ENCODE peak calls at places on chromosomes 13 and 19, in six cellular contexts. R, P, J, O, C and E are unnamed samples.

GRCh38 chr19:35437152-35437951 is 10.7 kb upstream of the FFAR2 start:
- DNase-seq in P (no peak), R (no peak), J (no peak), C (peak; percentile 30), O (peak; percentile 73), E (no peak)

GRCh38 chr13:36778083-36778671 is 40.8 kb upstream of the RFXAP start:
- DNase-seq in C (no peak), P (no peak), O (no peak), J (peak; percentile 20), R (no peak), E (no peak)

GRCh38 chr19:11693505-11694499 is 44.9 kb downstream of the ZNF823 start:
- DNase-seq in O (no peak), P (no peak), J (no peak), C (no peak), R (no peak), E (no peak)

GRCh38 chr13:94657167-94657566 is 55.2 kb downstream of the SOX21 start:
- DNase-seq in C (no peak), O (no peak), J (no peak), R (no peak), P (no peak), E (no peak)

GRCh38 chr19:56310462-56310861 is 4.2 kb downstream of the ZSCAN5A start:
- DNase-seq in J (no peak), R (no peak), O (no peak), C (no peak), P (no peak), E (no peak)

GRCh38 chr13:40585911-40586471 is 80.5 kb downstream of the FOXO1 start:
- DNase-seq in P (no peak), C (no peak), R (no peak), O (no peak), J (no peak), E (no peak)

GRCh38 chr13:22014469-22014868 is 343.6 kb downstream of the FGF9 start:
- DNase-seq in O (peak; percentile 5), R (no peak), C (no peak), J (no peak), P (no peak), E (no peak)

GRCh38 chr13:35771898-35772297 is 295.4 kb upstream of the MAB21L1 start:
- DNase-seq in O (no peak), P (no peak), J (no peak), C (no peak), R (no peak), E (no peak)

GRCh38 chr13:87671031-87671823 is at the start of gene SLITRK5:
- DNase-seq in P (peak; percentile 77), J (no peak), R (peak; percentile 26), O (peak; percentile 81), C (peak; percentile 70), E (peak; percentile 83)

GRCh38 chr19:14375055-14375581 is 6.1 kb upstream of the ADGRE5 start:
- DNase-seq in R (no peak), C (peak; percentile 52), O (no peak), J (no peak), P (peak; percentile 71), E (no peak)

GRCh38 chr19:53157601-53158000 is 1.3 kb downstream of the ZNF347 start:
- DNase-seq in J (no peak), C (no peak), R (no peak), P (no peak), O (no peak), E (no peak)

GRCh38 chr19:2043864-2044708 is 7.0 kb downstream of the MKNK2 start:
- DNase-seq in O (no peak), C (no peak), J (no peak), P (no peak), R (no peak), E (peak; percentile 72)

GRCh38 chr13:33112745-33113144 is 96.5 kb downstream of the KL start:
- DNase-seq in C (no peak), P (no peak), O (no peak), J (no peak), R (no peak), E (no peak)

GRCh38 chr13:78595458-78595818 is 7.9 kb downstream of the POU4F1 start:
- DNase-seq in J (no peak), P (no peak), R (no peak), C (no peak), O (no peak), E (no peak)

GRCh38 chr19:34120846-34121639 is 51.3 kb upstream of the LSM14A start:
- DNase-seq in C (peak; percentile 31), O (peak; percentile 77), P (no peak), R (no peak), J (no peak), E (no peak)

GRCh38 chr13:59706101-59706976 is 457.4 kb downstream of the DIAPH3 start:
- DNase-seq in O (no peak), R (no peak), C (no peak), P (no peak), J (no peak), E (no peak)
- H3K4me1 ChIP-seq in O (no peaks in the 10 kb centered on the region), R (no peaks in the 10 kb centered on the region), C (peaks cover 18% of the 10 kb centered on the region), P (no peaks in the 10 kb centered on the region), J (peaks cover 7% of the 10 kb centered on the region), E (no peaks in the 10 kb centered on the region)

GRCh38 chr19:41866284-41866683 is 6.2 kb downstream of the RPS19 start:
- DNase-seq in P (no peak), R (no peak), C (no peak), O (no peak), J (no peak), E (peak; percentile 48)

GRCh38 chr19:41868989-41869300 is 8.1 kb upstream of the CD79A start:
- DNase-seq in J (no peak), C (no peak), R (no peak), O (no peak), P (no peak), E (no peak)

GRCh38 chr19:41869374-41869955 is 7.6 kb upstream of the CD79A start:
- DNase-seq in J (no peak), O (no peak), P (no peak), C (no peak), R (no peak), E (no peak)

GRCh38 chr19:41870401-41870873 is 6.6 kb upstream of the CD79A start:
- DNase-seq in R (no peak), O (peak; percentile 65), C (no peak), J (no peak), P (no peak), E (no peak)

DNA sequence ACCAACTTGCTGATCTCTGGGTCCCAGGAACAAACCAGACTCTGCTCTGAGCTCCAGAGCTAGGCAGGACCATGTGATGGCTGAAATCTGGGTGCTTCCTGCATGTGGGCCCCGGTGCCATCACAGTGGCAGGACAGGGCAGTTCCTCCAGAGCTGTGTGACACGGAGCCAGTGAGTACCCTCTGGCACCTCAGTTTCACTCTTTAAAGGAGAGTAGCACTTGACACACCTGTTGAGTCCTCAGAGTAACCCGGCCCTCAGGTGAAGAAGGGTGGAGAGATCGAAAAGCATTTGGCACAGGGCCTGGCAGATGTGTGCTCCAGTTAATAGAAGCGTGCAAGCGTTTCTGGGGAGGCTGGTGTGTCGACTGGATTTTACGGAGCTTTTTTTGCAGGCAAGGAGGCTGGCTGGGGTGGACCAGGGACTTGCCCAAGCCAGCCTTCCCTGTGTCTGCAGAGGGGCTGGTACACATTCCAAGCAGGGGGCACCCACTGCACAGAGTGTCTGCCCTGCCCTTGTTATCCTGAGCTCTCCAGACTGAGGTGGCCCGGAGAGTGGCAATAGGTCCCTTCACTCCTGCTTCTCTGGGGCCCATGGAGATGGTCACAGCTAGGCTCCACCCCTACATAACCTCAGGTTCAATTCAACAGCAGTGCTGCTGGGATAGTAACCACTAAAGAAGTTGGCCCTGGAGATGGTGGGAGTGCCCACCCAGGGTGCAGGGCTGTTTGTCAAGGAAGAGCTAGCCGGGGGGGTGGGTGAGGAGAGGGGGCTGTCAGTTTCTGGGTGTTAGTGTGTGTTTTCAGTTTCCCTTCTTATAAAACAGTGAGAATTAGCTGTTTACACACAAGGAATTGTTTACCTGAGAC is 8.3 kb downstream of the RPS19 start:
- DNase-seq in C (no peak), R (no peak), O (no peak), P (no peak), J (no peak), E (no peak)
- TF ChIP-seq POLR2A in C (no peak), R (no peak), O (no peak), P (no peak), J (peak; percentile 64), E (no peak)

GRCh38 chr19:3411636-3412035 is 45.3 kb downstream of the NFIC start:
- DNase-seq in O (no peak), C (peak; percentile 46), P (peak; percentile 89), R (no peak), J (no peak), E (no peak)
- H3K4me1 ChIP-seq in O (peaks cover 10% of the 10 kb centered on the region), C (peaks cover 72% of the 10 kb centered on the region), P (no peaks in the 10 kb centered on the region), R (peaks cover 9% of the 10 kb centered on the region), J (no peaks in the 10 kb centered on the region), E (peaks cover 68% of the 10 kb centered on the region)

GRCh38 chr19:48954595-48955307 is at the start of gene BAX:
- DNase-seq in C (peak; percentile 98), R (peak; percentile 95), O (peak; percentile 99), J (peak; percentile 92), P (peak; percentile 98), E (peak; percentile 97)
- TF ChIP-seq POLR2A in C (no peak), R (peak; percentile 64), O (peak; percentile 67), J (peak; percentile 86), P (peak; percentile 74), E (peak; percentile 35)

DNA sequence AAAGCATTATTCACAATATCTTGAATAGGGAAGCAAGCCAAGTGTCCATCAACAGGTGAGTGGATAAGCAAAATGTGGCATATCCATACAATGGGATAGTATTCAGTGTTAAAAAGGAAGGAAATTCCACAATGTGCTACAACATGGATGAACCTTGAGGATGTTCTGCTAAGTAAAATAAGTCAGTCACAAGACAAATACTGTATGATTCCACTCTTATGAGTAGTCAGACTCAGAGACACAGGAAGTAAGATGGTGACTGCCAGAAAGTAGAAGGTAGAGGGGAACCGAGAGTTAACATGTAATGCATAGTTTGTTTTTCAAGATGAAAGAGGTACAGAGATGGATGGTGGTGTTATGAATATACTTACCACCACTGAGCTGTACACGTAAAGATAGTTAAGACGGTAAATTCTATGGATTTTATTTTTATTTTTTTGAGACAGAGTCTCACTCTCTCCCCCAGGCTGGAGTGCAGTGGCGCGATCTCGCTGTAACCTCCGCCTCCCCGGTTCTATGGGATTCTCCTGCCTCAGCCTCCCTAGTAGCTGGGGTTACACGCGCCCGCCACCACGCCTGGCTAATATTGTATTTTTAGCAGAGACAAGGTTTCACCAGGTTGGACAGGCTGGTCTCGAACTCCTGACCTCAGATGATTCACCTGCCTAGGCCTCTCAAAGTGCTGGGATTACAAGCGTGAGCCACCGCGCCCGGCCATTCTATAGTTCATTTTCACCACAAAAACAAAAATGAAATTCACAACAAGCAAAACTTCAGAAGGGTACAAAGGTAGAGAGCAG is 1.0 kb upstream of the CHAMP1 start:
- DNase-seq in P (no peak), J (peak; percentile 63), O (peak; percentile 11), R (no peak), C (no peak), E (no peak)
- H3K4me1 ChIP-seq in P (no peaks in the 10 kb centered on the region), J (peaks cover 5% of the 10 kb centered on the region), O (peaks cover 20% of the 10 kb centered on the region), R (peaks cover 10% of the 10 kb centered on the region), C (peaks cover 44% of the 10 kb centered on the region), E (peaks cover 46% of the 10 kb centered on the region)

GRCh38 chr19:647566-648284 is 8.0 kb downstream of the FGF22 start:
- DNase-seq in R (no peak), J (no peak), O (no peak), C (no peak), P (no peak), E (no peak)

GRCh38 chr19:648904-649733 is 9.4 kb downstream of the FGF22 start:
- DNase-seq in O (no peak), R (no peak), P (no peak), J (no peak), C (no peak), E (peak; percentile 65)

GRCh38 chr19:645912-646797 is 6.5 kb downstream of the FGF22 start:
- DNase-seq in O (no peak), P (no peak), C (no peak), J (no peak), R (no peak), E (no peak)

GRCh38 chr19:648305-648704 is 8.6 kb downstream of the FGF22 start:
- DNase-seq in C (no peak), P (no peak), O (no peak), J (no peak), R (no peak), E (no peak)

GRCh38 chr19:646798-647565 is 7.3 kb downstream of the FGF22 start:
- DNase-seq in C (no peak), O (no peak), P (no peak), J (no peak), R (no peak), E (no peak)
- TF ChIP-seq POLR2A in C (no peak), O (no peak), P (no peak), J (peak; percentile 59), R (no peak), E (no peak)